ENCODE peak calls at places on chromosomes 12 and 14, in ten cellular contexts. H, F, D, K, S, A, W, I, C and G are unnamed samples.

GRCh38 chr12:82671673-82672195 is 15.0 kb upstream of the TMTC2 start:
- DNase-seq in H (no peak), F (no peak), D (no peak), K (no peak), S (no peak), A (no peak), W (no peak), I (no peak), C (no peak), G (no peak)

GRCh38 chr12:31728289-31728916 is 418 bp downstream of the AMN1 start:
- DNase-seq in H (peak), F (no peak), D (peak), K (no peak), S (peak), A (peak), W (peak), I (no peak), C (no peak), G (no peak)

GRCh38 chr14:34460841-34461240 is 1.2 kb downstream of the SPTSSA start:
- DNase-seq in H (no peak), F (no peak), D (no peak), K (no peak), S (no peak), A (no peak), W (no peak), I (no peak), C (no peak), G (no peak)

GRCh38 chr12:76013603-76014002 is 18.0 kb downstream of the PHLDA1 start:
- DNase-seq in H (no peak), F (no peak), D (no peak), K (no peak), S (no peak), A (no peak), W (no peak), I (no peak), C (no peak), G (no peak)

GRCh38 chr12:95970905-95971304 is 25.2 kb downstream of the HAL start:
- DNase-seq in H (no peak), F (no peak), D (no peak), K (no peak), S (no peak), A (no peak), W (no peak), I (no peak), C (no peak), G (no peak)

GRCh38 chr12:33724867-33725266 is 285.2 kb upstream of the SYT10 start:
- DNase-seq in H (no peak), F (no peak), D (no peak), K (no peak), S (no peak), A (no peak), W (no peak), I (no peak), C (no peak), G (no peak)

GRCh38 chr12:49671051-49671765 is 36.0 kb downstream of the FMNL3 start:
- DNase-seq in H (peak), F (no peak), D (no peak), K (no peak), S (peak), A (peak), W (peak), I (peak), C (no peak), G (no peak)

GRCh38 chr12:68515793-68516192 is 94.9 kb upstream of the RAP1B start:
- DNase-seq in H (no peak), F (no peak), D (no peak), K (no peak), S (no peak), A (no peak), W (no peak), I (no peak), C (no peak), G (no peak)

GRCh38 chr12:124567035-124567672 is at the start of gene NCOR2:
- DNase-seq in H (no peak), F (no peak), D (peak), K (no peak), S (no peak), A (no peak), W (no peak), I (peak), C (no peak), G (peak)

GRCh38 chr14:60561845-60562746 is 53.1 kb downstream of the SIX6 start:
- DNase-seq in H (peak), F (no peak), D (peak), K (peak), S (peak), A (peak), W (peak), I (peak), C (no peak), G (peak)

GRCh38 chr12:131380961-131381705 is 329.8 kb upstream of the SFSWAP start:
- DNase-seq in H (no peak), F (no peak), D (no peak), K (no peak), S (no peak), A (no peak), W (no peak), I (peak), C (no peak), G (no peak)

GRCh38 chr14:75247286-75247922 is 31.2 kb upstream of the FOS start:
- DNase-seq in H (no peak), F (no peak), D (no peak), K (no peak), S (no peak), A (no peak), W (no peak), I (no peak), C (no peak), G (no peak)

GRCh38 chr14:104659764-104660523 is 29.5 kb upstream of the INF2 start:
- DNase-seq in H (no peak), F (no peak), D (no peak), K (no peak), S (no peak), A (no peak), W (no peak), I (no peak), C (no peak), G (no peak)

GRCh38 chr12:113858828-113859386 is 107.2 kb downstream of the RBM19 start:
- DNase-seq in H (no peak), F (no peak), D (no peak), K (no peak), S (no peak), A (no peak), W (no peak), I (no peak), C (no peak), G (no peak)

GRCh38 chr12:45726594-45727300 is 2.8 kb upstream of the ARID2 start:
- DNase-seq in H (peak), F (peak), D (no peak), K (no peak), S (peak), A (peak), W (peak), I (peak), C (peak), G (peak)

DNA sequence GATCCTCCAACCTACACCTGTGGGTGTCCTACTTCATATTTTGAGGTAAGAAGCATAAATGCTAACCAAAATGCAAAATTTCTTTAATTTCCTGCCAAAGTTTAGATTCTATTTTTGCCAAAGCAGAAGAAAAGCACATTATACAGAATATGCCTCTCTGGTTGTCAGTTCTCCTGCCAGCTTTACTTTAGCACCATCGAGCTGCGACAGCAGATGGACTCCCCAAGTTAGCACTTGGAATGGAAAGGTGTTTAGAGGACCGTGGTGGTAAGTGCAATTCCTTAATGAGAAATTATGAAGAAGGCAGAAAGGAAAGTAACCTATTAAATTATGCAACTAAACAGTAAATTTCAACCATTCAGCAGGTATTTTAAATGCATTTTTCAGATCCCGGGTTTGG is 326.6 kb downstream of the RERGL start:
- DNase-seq in H (no peak), F (no peak), D (no peak), K (no peak), S (no peak), A (no peak), W (no peak), I (no peak), C (no peak), G (no peak)
- TF ChIP-seq POLR2A in H (no peak), F (no peak), D (no peak), K (no peak), S (no peak), A (no peak), W (no peak), I (no peak), C (no peak), G (no peak)

DNA sequence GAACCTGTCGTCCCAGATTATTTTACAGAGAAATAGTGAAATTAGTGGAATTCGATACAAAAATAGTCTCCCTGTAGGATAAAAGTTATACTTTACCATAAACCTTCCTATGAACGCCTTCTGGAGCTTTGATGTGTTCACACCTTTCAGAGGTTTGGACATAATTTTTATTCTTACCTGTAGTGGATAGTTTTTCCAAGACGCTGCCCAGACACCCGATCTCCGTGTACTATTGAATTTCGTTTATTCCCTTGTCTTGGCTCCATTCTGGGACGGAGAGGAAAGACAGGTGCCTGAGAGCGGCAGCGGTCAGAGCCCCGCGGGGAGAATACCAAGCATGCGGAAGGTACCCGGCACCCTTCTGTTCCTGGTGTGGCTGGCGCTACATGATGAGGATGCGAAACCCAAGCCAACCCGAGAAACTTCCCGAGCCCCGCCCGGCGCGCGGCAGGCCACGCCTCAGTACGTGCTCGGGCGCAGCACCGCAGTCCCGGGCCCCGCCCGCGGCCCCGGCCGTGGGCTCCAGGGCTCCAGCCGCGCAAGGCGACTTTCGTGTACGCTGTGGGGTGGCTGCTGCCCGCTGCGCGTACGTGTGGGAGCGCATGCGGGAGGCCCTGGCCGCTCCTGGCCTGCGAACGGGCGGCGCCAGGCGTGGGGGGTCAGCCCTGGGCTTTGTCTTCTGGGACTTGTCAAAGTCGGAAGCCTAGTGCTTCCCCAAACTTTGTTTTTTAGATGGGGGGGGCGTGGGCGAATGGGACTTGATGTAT is 11.3 kb upstream of the SNAPC1 start:
- DNase-seq in H (peak), F (peak), D (peak), K (peak), S (peak), A (peak), W (peak), I (peak), C (peak), G (no peak)
- TF ChIP-seq POLR2A in H (no peak), F (peak), D (peak), K (peak), S (peak), A (peak), W (peak), I (no peak), C (peak), G (no peak)

DNA sequence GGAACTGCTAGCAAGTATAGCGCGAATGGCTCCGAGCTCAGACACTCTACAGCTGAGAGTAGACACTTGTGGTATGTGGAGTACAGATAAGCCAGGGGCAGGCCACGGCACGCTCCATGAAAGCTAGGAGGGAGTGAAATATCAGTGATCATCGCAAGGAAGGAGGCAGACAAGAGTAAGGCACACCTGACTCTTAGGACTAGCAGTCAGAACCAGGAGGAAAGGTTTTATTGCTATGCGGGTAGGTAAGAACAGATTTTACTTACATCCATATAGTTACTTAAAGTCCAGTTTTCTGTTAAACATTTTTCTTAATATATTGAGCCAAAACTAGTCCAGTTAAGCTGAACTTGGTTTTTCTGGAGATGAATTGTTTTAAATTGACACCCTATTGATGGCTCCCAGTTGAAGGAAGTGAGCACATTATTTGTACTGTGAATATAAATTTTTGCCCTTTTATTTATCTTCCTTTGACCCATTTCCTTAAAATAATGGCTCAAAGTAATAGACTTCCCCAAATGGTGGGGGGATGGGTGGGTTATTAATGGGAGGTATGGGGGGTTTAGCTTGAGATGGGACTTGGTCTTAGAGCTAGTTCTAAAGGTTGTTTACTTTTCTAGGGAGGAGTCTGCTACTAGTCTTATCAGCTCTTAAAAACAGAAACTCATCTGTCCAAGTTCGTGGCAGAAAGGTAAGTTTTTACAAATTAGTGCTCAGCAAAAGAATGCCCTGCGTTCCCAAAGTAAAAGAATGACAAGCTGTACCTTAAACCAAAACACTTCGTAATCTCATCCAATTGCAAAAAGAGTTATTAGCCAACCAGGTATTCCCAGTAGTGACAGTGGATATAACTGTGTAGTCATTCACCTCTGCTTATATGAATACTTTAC is 5.8 kb downstream of the HNRNPA1 start:
- DNase-seq in H (no peak), F (no peak), D (no peak), K (no peak), S (no peak), A (no peak), W (no peak), I (no peak), C (no peak), G (no peak)
- TF ChIP-seq POLR2A in H (no peak), F (no peak), D (peak), K (no peak), S (no peak), A (no peak), W (no peak), I (no peak), C (no peak), G (no peak)

GRCh38 chr12:47758834-47759690 is at the start of gene RAPGEF3:
- DNase-seq in H (peak), F (peak), D (peak), K (no peak), S (peak), A (peak), W (peak), I (peak), C (peak), G (peak)
- TF ChIP-seq POLR2A in H (no peak), F (peak), D (no peak), K (no peak), S (no peak), A (peak), W (peak), I (peak), C (no peak), G (peak)

DNA sequence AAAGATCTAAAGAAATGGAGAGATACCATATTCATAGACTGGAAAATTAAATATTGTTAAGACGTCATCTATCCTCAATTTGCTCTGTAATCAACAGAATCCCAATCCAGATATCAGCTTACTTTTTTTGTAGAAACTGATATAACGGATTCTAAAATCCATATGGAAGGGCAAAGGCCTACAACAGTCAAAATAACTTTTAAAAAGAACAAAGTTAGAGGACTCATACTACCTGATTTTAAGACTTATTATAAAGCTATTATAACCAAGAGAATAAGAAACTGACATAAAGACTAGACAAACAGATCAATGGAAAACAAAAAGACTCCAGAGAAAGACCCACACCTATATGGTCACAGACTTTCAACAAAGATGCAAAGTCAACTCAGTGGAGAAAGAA is 6.0 kb downstream of the DDX24 start:
- DNase-seq in H (no peak), F (no peak), D (no peak), K (no peak), S (no peak), A (no peak), W (no peak), I (no peak), C (no peak), G (no peak)
- TF ChIP-seq POLR2A in H (no peak), F (no peak), D (no peak), K (no peak), S (no peak), A (no peak), W (no peak), I (no peak), C (no peak), G (no peak)

DNA sequence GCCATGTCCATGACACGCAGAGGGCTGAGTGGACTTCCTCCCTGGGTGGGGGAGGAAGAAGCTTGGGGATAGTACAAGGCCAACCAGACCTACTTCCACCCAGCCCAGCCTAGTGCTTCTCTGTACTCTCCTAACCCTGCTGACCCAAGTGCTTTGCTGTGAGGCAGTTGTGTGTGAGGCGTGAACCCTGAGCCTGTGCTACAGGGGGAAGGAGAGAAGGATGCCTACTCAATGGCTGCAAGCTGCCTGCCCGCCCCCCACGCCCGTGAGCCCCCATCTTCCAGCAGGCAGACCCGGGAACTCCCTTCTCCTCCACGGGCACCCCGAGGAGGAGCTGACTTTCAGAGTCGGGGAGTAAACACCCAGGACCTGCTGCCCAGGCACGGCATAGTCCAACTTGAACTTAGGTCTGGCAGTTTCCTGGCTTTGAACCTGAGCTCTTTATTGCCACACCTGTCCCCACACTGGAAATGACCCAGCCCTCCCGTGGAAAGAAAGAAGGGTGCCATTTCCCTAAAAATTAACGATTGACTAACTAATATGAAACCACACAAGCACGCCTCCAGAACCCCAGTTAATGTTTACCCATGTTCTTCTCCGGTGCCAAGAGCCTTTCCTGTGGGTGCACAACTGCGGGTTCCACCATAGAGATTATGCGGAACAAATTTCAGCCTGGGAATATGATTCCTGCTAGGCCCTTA is 10.8 kb downstream of the ALDH2 start:
- DNase-seq in H (peak), F (no peak), D (no peak), K (no peak), S (peak), A (no peak), W (no peak), I (no peak), C (peak), G (no peak)
- TF ChIP-seq POLR2A in H (no peak), F (no peak), D (no peak), K (no peak), S (no peak), A (no peak), W (no peak), I (no peak), C (no peak), G (no peak)

DNA sequence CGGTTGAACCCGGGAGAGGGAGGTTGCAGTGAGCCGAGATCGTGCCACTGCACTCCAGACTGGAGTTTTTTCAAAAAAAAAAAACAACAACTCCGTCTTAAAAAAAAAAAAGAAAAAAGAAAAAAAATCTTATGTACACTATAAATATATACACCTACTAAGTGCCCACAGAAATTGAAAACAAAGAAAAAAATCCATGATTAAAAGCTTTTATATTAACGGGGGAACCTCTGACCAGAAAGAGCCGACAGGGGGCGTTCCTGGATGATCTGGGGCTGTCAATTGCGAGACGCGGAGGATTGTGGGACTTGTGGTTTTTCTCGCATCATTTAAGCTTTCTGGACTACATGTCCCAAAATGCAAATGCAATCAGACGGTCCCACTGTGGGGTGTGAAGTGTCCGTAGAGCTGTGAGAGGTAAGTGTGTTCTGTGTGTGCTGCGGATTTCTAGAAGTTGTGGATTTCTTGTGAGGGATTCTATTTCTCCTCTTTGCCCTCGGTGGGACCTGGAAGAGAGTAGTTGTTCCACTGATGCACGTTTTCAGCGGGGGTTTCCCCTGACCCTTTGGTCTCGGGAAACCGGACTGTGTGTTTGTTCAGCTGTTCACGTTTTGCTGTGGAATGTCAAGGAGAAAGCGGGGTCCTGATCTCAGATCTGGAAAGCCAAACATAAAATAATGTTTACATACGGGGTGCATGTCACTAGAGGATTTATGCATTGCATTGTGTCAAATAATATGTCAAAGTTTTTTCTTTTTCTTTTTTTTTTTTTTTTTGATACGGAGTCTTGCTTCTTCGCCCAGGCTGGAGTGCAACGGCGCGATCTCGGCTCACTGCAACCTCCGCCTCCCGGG is at the start of gene SIRT4:
- DNase-seq in H (peak), F (peak), D (peak), K (peak), S (peak), A (peak), W (peak), I (peak), C (peak), G (peak)
- TF ChIP-seq POLR2A in H (no peak), F (no peak), D (peak), K (no peak), S (no peak), A (peak), W (no peak), I (peak), C (no peak), G (no peak)